ENCODE peak calls at places on chromosome 2, in seven cellular contexts. E is left lung, L is neural crest cell, B is IMR-90, M is left ventricle myocardium inferior, W is transverse colon, T is endothelial cell. Z is an unnamed sample.

GRCh38 chr2:24915796-24916195 is 4.2 kb downstream of the ADCY3 start:
- DNase-seq in E (no peak), L (no peak), B (peak; percentile 35), M (no peak), W (no peak), T (no peak), Z (no peak)

GRCh38 chr2:209425082-209426071 is 1.5 kb downstream of the MAP2 start:
- DNase-seq in E (no peak), L (peak; percentile 9), B (peak; percentile 41), M (no peak), W (no peak), T (peak; percentile 22), Z (peak; percentile 54)

GRCh38 chr2:177724398-177725287 is 332.1 kb downstream of the AGPS start:
- DNase-seq in E (no peak), L (peak; percentile 77), B (peak; percentile 42), M (peak; percentile 32), W (peak; percentile 55), T (peak; percentile 76), Z (peak; percentile 48)

GRCh38 chr2:112818094-112818902 is 18.3 kb downstream of the IL1B start:
- DNase-seq in E (no peak), L (no peak), B (no peak), M (no peak), W (no peak), T (no peak), Z (no peak)

GRCh38 chr2:104852161-104852689 is 1.7 kb upstream of the POU3F3 start:
- DNase-seq in E (no peak), L (no peak), B (no peak), M (no peak), W (no peak), T (peak; percentile 45), Z (no peak)

GRCh38 chr2:46333912-46334311 is 36.7 kb downstream of the EPAS1 start:
- DNase-seq in E (no peak), L (no peak), B (no peak), M (no peak), W (no peak), T (no peak), Z (no peak)

GRCh38 chr2:3500326-3500899 is 18.9 kb downstream of the ADI1 start:
- DNase-seq in E (no peak), L (no peak), B (no peak), M (no peak), W (no peak), T (no peak), Z (no peak)

GRCh38 chr2:38665854-38666577 is at the start of gene GALM:
- DNase-seq in E (peak; percentile 86), L (peak; percentile 70), B (peak; percentile 96), M (peak; percentile 80), W (peak; percentile 85), T (peak; percentile 75), Z (peak; percentile 43)

GRCh38 chr2:10048501-10049171 is 5.3 kb downstream of the KLF11 start:
- DNase-seq in E (no peak), L (no peak), B (peak; percentile 62), M (no peak), W (no peak), T (no peak), Z (peak; percentile 75)

GRCh38 chr2:2142350-2142749 is 188.7 kb downstream of the MYT1L start:
- DNase-seq in E (no peak), L (no peak), B (no peak), M (no peak), W (no peak), T (no peak), Z (no peak)

GRCh38 chr2:232376260-232376659 is 2.3 kb upstream of the ALPP start:
- DNase-seq in E (no peak), L (no peak), B (no peak), M (no peak), W (no peak), T (no peak), Z (no peak)

GRCh38 chr2:234363647-234364294 is 133.1 kb downstream of the ARL4C start:
- DNase-seq in E (no peak), L (no peak), B (no peak), M (no peak), W (no peak), T (no peak), Z (no peak)

GRCh38 chr2:231104115-231104713 is 20.6 kb downstream of the HTR2B start:
- DNase-seq in E (peak; percentile 41), L (peak; percentile 54), B (peak; percentile 75), M (peak; percentile 29), W (peak; percentile 75), T (peak; percentile 62), Z (peak; percentile 44)

GRCh38 chr2:25349397-25349796 is 7.7 kb upstream of the DNMT3A start:
- DNase-seq in E (no peak), L (no peak), B (peak; percentile 82), M (no peak), W (peak; percentile 34), T (no peak), Z (no peak)

GRCh38 chr2:120977582-120978358 is 242.1 kb downstream of the GLI2 start:
- DNase-seq in E (peak; percentile 18), L (no peak), B (no peak), M (no peak), W (no peak), T (no peak), Z (no peak)

GRCh38 chr2:102520009-102520408 is 47.0 kb downstream of the SLC9A4 start:
- DNase-seq in E (no peak), L (no peak), B (peak; percentile 17), M (no peak), W (peak; percentile 25), T (peak; percentile 36), Z (peak; percentile 47)

GRCh38 chr2:171046056-171046560 is 114.6 kb downstream of the TLK1 start:
- DNase-seq in E (no peak), L (no peak), B (peak; percentile 55), M (no peak), W (no peak), T (no peak), Z (no peak)

GRCh38 chr2:183123117-183123958 is 905 bp upstream of the NUP35 start:
- DNase-seq in E (no peak), L (no peak), B (peak; percentile 3), M (no peak), W (no peak), T (no peak), Z (no peak)

GRCh38 chr2:23617167-23617787 is 232.3 kb downstream of the KLHL29 start:
- DNase-seq in E (peak; percentile 61), L (no peak), B (peak; percentile 64), M (peak; percentile 51), W (peak; percentile 46), T (no peak), Z (no peak)

GRCh38 chr2:69724540-69725159 is 17.3 kb upstream of the ANXA4 start:
- DNase-seq in E (peak; percentile 82), L (peak; percentile 97), B (peak; percentile 74), M (peak; percentile 79), W (peak; percentile 89), T (peak; percentile 92), Z (peak; percentile 64)

GRCh38 chr2:68345129-68345875 is 19.8 kb upstream of the PLEK start:
- DNase-seq in E (no peak), L (no peak), B (peak; percentile 10), M (no peak), W (no peak), T (no peak), Z (no peak)

DNA sequence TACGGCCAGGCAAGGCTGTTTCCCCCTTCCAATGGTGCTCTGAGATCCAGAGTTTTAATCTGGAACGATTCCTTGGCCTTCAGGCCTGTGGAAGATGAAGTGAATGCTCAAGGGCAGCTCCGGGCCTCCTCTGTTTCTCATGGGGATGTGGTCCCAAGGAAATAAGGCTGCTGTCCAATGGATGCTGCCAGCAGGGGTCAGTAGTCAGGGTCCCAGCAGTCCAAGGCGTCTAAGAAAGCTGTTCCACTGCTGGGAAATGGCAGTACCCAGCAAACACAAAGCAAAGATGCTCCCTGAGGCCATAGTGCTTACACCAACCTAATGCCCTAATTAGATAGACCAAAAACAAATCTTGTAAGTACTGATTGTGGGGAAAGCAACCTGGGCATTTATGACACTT is 12.5 kb downstream of the NMS start:
- DNase-seq in E (no peak), L (no peak), B (no peak), M (no peak), W (no peak), T (no peak), Z (no peak)
- TF ChIP-seq CTCF in E (no peak), L (no peak), B (no peak), M (no peak), W (no peak), T (no peak), Z (peak; percentile 53)

DNA sequence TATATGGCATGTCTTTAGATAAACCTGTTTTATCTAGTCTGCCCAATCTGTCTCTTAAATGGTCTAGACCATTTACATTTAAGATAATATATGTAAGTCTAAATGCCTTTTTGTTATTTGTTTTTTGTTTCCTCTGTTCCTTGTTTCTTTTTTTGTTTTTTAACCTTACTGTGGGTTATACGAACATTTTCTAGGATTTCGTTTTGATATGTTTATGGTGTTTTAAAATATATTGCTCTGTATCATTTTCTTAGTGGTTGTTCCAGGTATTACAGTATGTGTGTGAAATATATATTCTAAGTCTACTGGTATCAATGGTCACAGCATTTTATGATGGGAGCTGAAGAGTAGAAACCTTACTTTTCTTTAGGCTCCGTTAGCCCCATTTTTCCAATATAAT is 13.4 kb downstream of the BCL2L11 start:
- DNase-seq in E (no peak), L (no peak), B (no peak), M (no peak), W (no peak), T (no peak), Z (no peak)
- TF ChIP-seq CTCF in E (peak; percentile 15), L (peak; percentile 53), B (no peak), M (no peak), W (peak; percentile 23), T (peak; percentile 65), Z (no peak)

DNA sequence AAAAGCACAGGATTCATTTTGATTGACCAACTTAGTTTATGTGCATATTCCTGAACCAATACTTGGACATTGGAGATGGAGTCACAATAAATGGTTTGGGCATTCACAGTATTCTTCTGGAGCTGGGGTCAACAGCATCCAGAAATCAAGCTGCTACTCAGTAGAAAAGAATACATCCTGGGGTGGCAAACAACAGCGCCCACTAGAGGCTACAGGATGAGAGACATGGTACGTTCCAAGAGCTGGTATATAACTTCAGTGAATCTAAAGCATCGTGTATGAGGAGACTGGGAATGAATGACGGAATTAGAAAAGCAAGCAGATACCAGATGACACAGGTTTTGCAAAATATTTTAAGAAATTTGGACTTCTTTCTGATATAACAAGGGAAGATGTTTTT is 142.9 kb upstream of the FIGN start:
- DNase-seq in E (no peak), L (peak; percentile 8), B (peak; percentile 9), M (no peak), W (no peak), T (peak; percentile 23), Z (peak; percentile 4)
- TF ChIP-seq CTCF in E (no peak), L (peak; percentile 58), B (peak; percentile 54), M (peak; percentile 39), W (peak; percentile 8), T (peak; percentile 77), Z (peak; percentile 62)

GRCh38 chr2:129744649-129745048 is 234.8 kb upstream of the RAB6C start:
- DNase-seq in E (no peak), L (no peak), B (no peak), M (peak; percentile 36), W (no peak), T (no peak), Z (no peak)

GRCh38 chr2:129747500-129748125 is 231.9 kb upstream of the RAB6C start:
- DNase-seq in E (no peak), L (no peak), B (no peak), M (no peak), W (no peak), T (no peak), Z (no peak)

GRCh38 chr2:129748250-129748649 is 231.2 kb upstream of the RAB6C start:
- DNase-seq in E (no peak), L (no peak), B (no peak), M (no peak), W (no peak), T (no peak), Z (no peak)

GRCh38 chr2:129751409-129751808 is 228.1 kb upstream of the RAB6C start:
- DNase-seq in E (no peak), L (no peak), B (no peak), M (no peak), W (no peak), T (no peak), Z (no peak)

GRCh38 chr2:129748653-129749052 is 230.8 kb upstream of the RAB6C start:
- DNase-seq in E (no peak), L (no peak), B (no peak), M (no peak), W (no peak), T (no peak), Z (no peak)
- TF ChIP-seq CTCF in E (no peak), L (peak; percentile 59), B (no peak), M (no peak), W (peak; percentile 19), T (no peak), Z (peak; percentile 24)

Z was measured in GM13977.